ENCODE peak calls at places on chromosome 19, in eight cellular contexts. F, G, A, N, Q, V, T and Z are unnamed samples.

GRCh38 chr19:51695702-51696315 is 2.7 kb downstream of the SPACA6 start:
- DNase-seq in G (no peak), F (no peak), T (no peak), Q (no peak), N (no peak), V (no peak), A (no peak), Z (no peak)

GRCh38 chr19:6718111-6718740 is 2.2 kb downstream of the C3 start:
- DNase-seq in V (no peak), G (no peak), N (no peak), T (no peak), A (no peak), F (no peak), Q (no peak), Z (no peak)

GRCh38 chr19:44401108-44401786 is at the start of gene ZNF285:
- DNase-seq in T (peak), V (peak), G (peak), Q (peak), F (peak), A (peak), N (peak), Z (peak)

GRCh38 chr19:3335431-3336350 is 30.7 kb upstream of the NFIC start:
- DNase-seq in T (no peak), F (peak), V (no peak), Q (no peak), N (no peak), A (no peak), G (peak), Z (peak)

GRCh38 chr19:52662631-52663030 is 24.5 kb upstream of the ZNF83 start:
- DNase-seq in F (no peak), V (no peak), Q (no peak), N (peak), A (no peak), T (no peak), G (no peak), Z (no peak)

GRCh38 chr19:18716857-18717256 is 33.4 kb downstream of the CRTC1 start:
- DNase-seq in A (no peak), G (no peak), V (no peak), F (no peak), N (no peak), T (no peak), Q (no peak), Z (no peak)

GRCh38 chr19:38898788-38899446 is 501 bp downstream of the SIRT2 start:
- DNase-seq in T (no peak), N (peak), A (no peak), V (peak), F (peak), Q (no peak), G (peak), Z (no peak)

GRCh38 chr19:5691930-5692784 is 2.1 kb downstream of the RPL36 start:
- DNase-seq in Q (no peak), A (no peak), G (no peak), F (no peak), N (no peak), T (no peak), V (no peak), Z (peak)

GRCh38 chr19:57947088-57947418 is 453 bp downstream of the ZNF256 start:
- DNase-seq in T (no peak), V (no peak), A (no peak), N (no peak), G (no peak), Q (no peak), F (no peak), Z (no peak)

GRCh38 chr19:48480151-48480475 is 10.9 kb downstream of the CYTH2 start:
- DNase-seq in T (no peak), V (no peak), G (peak), F (no peak), Q (no peak), A (no peak), N (no peak), Z (no peak)

GRCh38 chr19:7550987-7551761 is 15.7 kb downstream of the PNPLA6 start:
- DNase-seq in N (peak), A (no peak), V (peak), G (peak), Q (no peak), F (peak), T (no peak), Z (no peak)

GRCh38 chr19:50694815-50695145 is 24.8 kb downstream of the SHANK1 start:
- DNase-seq in A (no peak), T (no peak), N (no peak), V (no peak), G (no peak), F (no peak), Q (no peak), Z (no peak)

GRCh38 chr19:30208661-30209060 is 163.5 kb upstream of the ZNF536 start:
- DNase-seq in G (no peak), A (no peak), V (peak), Q (no peak), N (no peak), F (no peak), T (no peak), Z (peak)

GRCh38 chr19:12098040-12098439 is 33.5 kb downstream of the ZNF844 start:
- DNase-seq in V (peak), T (no peak), N (peak), G (no peak), A (no peak), Q (no peak), F (no peak), Z (no peak)

GRCh38 chr19:19224852-19225494 is 13.2 kb downstream of the NCAN start:
- DNase-seq in T (peak), A (no peak), N (peak), Q (peak), F (peak), G (peak), V (peak), Z (no peak)

GRCh38 chr19:49863254-49863934 is 4.0 kb downstream of the PNKP start:
- DNase-seq in A (no peak), V (no peak), N (no peak), Q (no peak), G (no peak), T (no peak), F (no peak), Z (no peak)

GRCh38 chr19:34961775-34962174 is 2.3 kb downstream of the ZNF792 start:
- DNase-seq in F (no peak), N (no peak), G (no peak), T (no peak), Q (no peak), A (no peak), V (no peak), Z (no peak)

GRCh38 chr19:29590278-29590677 is 15.8 kb upstream of the POP4 start:
- DNase-seq in V (no peak), G (no peak), T (no peak), F (no peak), N (no peak), A (no peak), Q (peak), Z (no peak)

GRCh38 chr19:24140099-24140498 is 53.1 kb downstream of the ZNF254 start:
- DNase-seq in V (no peak), T (peak), A (no peak), N (peak), Q (no peak), G (no peak), F (peak), Z (no peak)

GRCh38 chr19:18453269-18454024 is 15.5 kb upstream of the ISYNA1 start:
- DNase-seq in Q (no peak), G (no peak), A (no peak), V (no peak), T (no peak), F (no peak), N (peak), Z (no peak)

GRCh38 chr19:35037716-35038622 is 3.6 kb upstream of the HPN start:
- DNase-seq in T (no peak), N (no peak), V (no peak), Q (no peak), G (no peak), A (no peak), F (peak), Z (no peak)

GRCh38 chr19:50328257-50329145 is 676 bp downstream of the KCNC3 start:
- DNase-seq in F (no peak), V (no peak), A (no peak), Q (no peak), T (no peak), G (no peak), N (no peak), Z (no peak)

GRCh38 chr19:30651066-30651465 is 278.9 kb downstream of the ZNF536 start:
- DNase-seq in V (no peak), G (no peak), F (no peak), T (no peak), N (no peak), A (no peak), Q (no peak), Z (peak)

GRCh38 chr19:4654437-4655361 is 15.4 kb downstream of the TNFAIP8L1 start:
- DNase-seq in G (no peak), T (no peak), V (no peak), N (no peak), F (no peak), Q (no peak), A (no peak), Z (no peak)

GRCh38 chr19:16497042-16497441 is 848 bp downstream of the C19orf44 start:
- DNase-seq in V (no peak), F (no peak), N (no peak), T (no peak), Q (no peak), G (no peak), A (no peak), Z (no peak)

GRCh38 chr19:15576526-15577156 is 38.4 kb upstream of the CYP4F8 start:
- DNase-seq in G (no peak), F (no peak), V (no peak), A (no peak), Q (no peak), N (no peak), T (no peak), Z (no peak)

GRCh38 chr19:50368649-50369570 is 3.5 kb upstream of the NAPSA start:
- DNase-seq in N (peak), V (peak), G (peak), Q (peak), F (peak), A (peak), T (peak), Z (no peak)

GRCh38 chr19:45179063-45179847 is 671 bp downstream of the BLOC1S3 start:
- DNase-seq in F (peak), G (no peak), Q (no peak), V (no peak), N (no peak), A (no peak), T (no peak), Z (no peak)

GRCh38 chr19:15173746-15174404 is 26.9 kb downstream of the NOTCH3 start:
- DNase-seq in N (no peak), V (no peak), Q (no peak), G (no peak), T (no peak), A (no peak), F (no peak), Z (no peak)

GRCh38 chr19:49555600-49556411 is 24.6 kb downstream of the NOSIP start:
- DNase-seq in F (peak), T (no peak), V (no peak), G (peak), A (no peak), Q (no peak), N (peak), Z (no peak)

GRCh38 chr19:11552666-11553372 is 6.2 kb downstream of the ELOF1 start:
- DNase-seq in A (no peak), T (no peak), F (no peak), Q (no peak), N (no peak), V (no peak), G (no peak), Z (no peak)

GRCh38 chr19:7377196-7377595 is 28.5 kb downstream of the ARHGEF18 start:
- DNase-seq in F (no peak), N (no peak), T (no peak), A (no peak), V (no peak), G (no peak), Q (no peak), Z (no peak)

GRCh38 chr19:43412441-43412840 is 2.2 kb upstream of the TEX101 start:
- DNase-seq in T (no peak), A (no peak), N (no peak), G (no peak), F (no peak), V (no peak), Q (peak), Z (no peak)

GRCh38 chr19:20664917-20665781 is 3.8 kb upstream of the ZNF626 start:
- DNase-seq in F (peak), G (peak), N (no peak), T (no peak), A (no peak), Q (no peak), V (no peak), Z (no peak)

GRCh38 chr19:35462476-35462953 is 14.5 kb downstream of the FFAR2 start:
- DNase-seq in Q (no peak), A (no peak), V (no peak), T (no peak), G (peak), N (no peak), F (no peak), Z (no peak)

GRCh38 chr19:6446452-6446851 is 12.9 kb upstream of the SLC25A41 start:
- DNase-seq in V (no peak), A (no peak), Q (no peak), G (no peak), N (no peak), T (no peak), F (no peak), Z (no peak)

GRCh38 chr19:46926201-46927071 is 65.6 kb downstream of the ARHGAP35 start:
- DNase-seq in Q (no peak), F (no peak), G (no peak), V (no peak), A (no peak), N (no peak), T (no peak), Z (no peak)

GRCh38 chr19:56577719-56578602 is 10.7 kb downstream of the ZNF470 start:
- DNase-seq in F (no peak), N (no peak), V (no peak), G (no peak), A (no peak), Q (no peak), T (no peak), Z (no peak)
- H3K4me3 ChIP-seq in F (no peak), N (no peak), V (no peak), G (no peak), A (no peak), Q (no peak), T (no peak), Z (peak)

GRCh38 chr19:41845051-41845590 is 279 bp downstream of the DMRTC2 start:
- DNase-seq in A (no peak), T (no peak), V (no peak), Q (no peak), G (no peak), F (no peak), N (no peak), Z (no peak)
- TF ChIP-seq CTCF in A (no peak), T (no peak), V (no peak), Q (no peak), G (no peak), F (no peak), N (no peak), Z (no peak)

GRCh38 chr19:610801-611505 is 21.3 kb downstream of the HCN2 start:
- DNase-seq in G (no peak), A (peak), N (no peak), V (no peak), Q (no peak), F (peak), T (peak), Z (no peak)
- H3K4me3 ChIP-seq in G (peak), A (peak), N (no peak), V (no peak), Q (peak), F (no peak), T (no peak), Z (peak)

GRCh38 chr19:13804830-13805683 is 9.8 kb downstream of the ZSWIM4 start:
- DNase-seq in Q (no peak), G (no peak), N (no peak), A (no peak), F (no peak), V (no peak), T (no peak), Z (no peak)
- TF ChIP-seq CTCF in Q (no peak), G (no peak), N (peak), A (peak), F (peak), V (no peak), T (peak), Z (no peak)

DNA sequence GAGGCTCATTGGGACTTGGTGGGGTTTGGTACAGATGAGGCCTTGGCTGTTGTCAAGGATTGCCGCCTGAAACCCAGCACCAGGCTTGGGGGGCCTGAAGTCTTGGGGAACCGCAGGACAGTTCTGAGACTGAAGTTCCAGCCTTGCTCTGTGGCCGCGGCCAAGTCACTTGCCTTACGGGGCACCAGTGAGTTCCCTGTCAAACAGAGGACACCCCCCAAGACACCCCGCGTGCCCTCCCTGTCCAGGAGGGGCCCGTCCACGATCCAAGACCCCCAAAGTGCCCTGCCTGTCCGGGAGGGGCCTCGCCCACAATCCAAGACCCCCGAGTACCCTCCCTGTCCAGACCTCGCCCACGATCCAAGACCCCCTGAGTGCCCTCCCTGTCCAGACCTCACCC is 2.5 kb downstream of the CDC34 start:
- DNase-seq in F (no peak), N (no peak), Q (no peak), G (no peak), T (no peak), V (no peak), A (no peak), Z (no peak)
- H3K4me3 ChIP-seq in F (peak), N (no peak), Q (no peak), G (no peak), T (peak), V (no peak), A (peak), Z (peak)